ENCODE peak calls at places on chromosomes 13 and 19, in four cellular contexts. C is H1, D is K562, J is GM12878. X is an unnamed sample.

GRCh38 chr13:41413907-41414306 is 43.4 kb upstream of the RGCC start:
- DNase-seq in C (no peak), D (no peak), J (no peak), X (no peak)

GRCh38 chr13:67097856-67098255 is 132.3 kb downstream of the PCDH9 start:
- DNase-seq in C (no peak), D (no peak), J (no peak), X (no peak)

GRCh38 chr13:36163303-36163702 is 32.1 kb upstream of the DCLK1 start:
- DNase-seq in C (no peak), D (no peak), J (no peak), X (no peak)

GRCh38 chr13:51739403-51740112 is 64.4 kb downstream of the DHRS12 start:
- DNase-seq in C (no peak), D (no peak), J (no peak), X (no peak)

GRCh38 chr19:7652061-7652641 is 15.2 kb downstream of the STXBP2 start:
- DNase-seq in C (peak), D (peak), J (peak), X (peak)

GRCh38 chr19:45146251-45146650 is 14.5 kb downstream of the NKPD1 start:
- DNase-seq in C (no peak), D (no peak), J (no peak), X (no peak)

GRCh38 chr19:46040952-46041500 is at the start of gene IGFL4:
- DNase-seq in C (no peak), D (no peak), J (no peak), X (no peak)

GRCh38 chr19:11182994-11183393 is 14.4 kb downstream of the KANK2 start:
- DNase-seq in C (no peak), D (no peak), J (no peak), X (no peak)

GRCh38 chr19:34707661-34708060 is 26.4 kb upstream of the ZNF181 start:
- DNase-seq in C (no peak), D (no peak), J (no peak), X (no peak)

GRCh38 chr13:79522583-79522982 is 41.6 kb downstream of the NDFIP2 start:
- DNase-seq in C (no peak), D (no peak), J (peak), X (peak)

GRCh38 chr13:100611678-100612492 is 23.3 kb upstream of the GGACT start:
- DNase-seq in C (no peak), D (no peak), J (no peak), X (no peak)

GRCh38 chr13:20713751-20714150 is 10.3 kb downstream of the IL17D start:
- DNase-seq in C (no peak), D (no peak), J (no peak), X (peak)

GRCh38 chr13:20016649-20017364 is 58.3 kb downstream of the ZMYM2 start:
- DNase-seq in C (no peak), D (no peak), J (no peak), X (no peak)

GRCh38 chr19:31220540-31220939 is 128.7 kb downstream of the TSHZ3 start:
- DNase-seq in C (no peak), D (peak), J (no peak), X (no peak)

DNA sequence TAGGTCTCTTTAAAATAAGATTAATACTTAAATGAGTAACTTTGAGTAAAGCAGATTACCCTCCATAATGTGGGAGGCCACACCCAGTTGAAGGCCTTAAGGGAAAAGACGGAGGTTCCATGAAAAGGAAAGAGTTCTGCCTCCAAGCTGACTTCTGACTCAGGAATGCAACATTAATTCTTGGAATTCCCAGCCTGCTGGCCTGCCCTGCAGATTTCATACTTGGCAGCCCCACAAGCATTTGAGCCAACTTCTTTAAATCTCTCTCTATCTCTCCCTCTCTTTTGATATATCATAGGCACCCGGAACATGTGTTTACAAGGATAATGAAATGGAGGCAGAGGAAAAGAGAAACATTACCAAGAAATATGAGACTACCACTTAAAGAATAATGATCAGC is 902.3 kb upstream of the MIR17HG start:
- DNase-seq in C (no peak), D (no peak), J (no peak), X (peak)
- TF ChIP-seq RAD21 in C (no peak), D (no peak), J (no peak), X (no peak)

DNA sequence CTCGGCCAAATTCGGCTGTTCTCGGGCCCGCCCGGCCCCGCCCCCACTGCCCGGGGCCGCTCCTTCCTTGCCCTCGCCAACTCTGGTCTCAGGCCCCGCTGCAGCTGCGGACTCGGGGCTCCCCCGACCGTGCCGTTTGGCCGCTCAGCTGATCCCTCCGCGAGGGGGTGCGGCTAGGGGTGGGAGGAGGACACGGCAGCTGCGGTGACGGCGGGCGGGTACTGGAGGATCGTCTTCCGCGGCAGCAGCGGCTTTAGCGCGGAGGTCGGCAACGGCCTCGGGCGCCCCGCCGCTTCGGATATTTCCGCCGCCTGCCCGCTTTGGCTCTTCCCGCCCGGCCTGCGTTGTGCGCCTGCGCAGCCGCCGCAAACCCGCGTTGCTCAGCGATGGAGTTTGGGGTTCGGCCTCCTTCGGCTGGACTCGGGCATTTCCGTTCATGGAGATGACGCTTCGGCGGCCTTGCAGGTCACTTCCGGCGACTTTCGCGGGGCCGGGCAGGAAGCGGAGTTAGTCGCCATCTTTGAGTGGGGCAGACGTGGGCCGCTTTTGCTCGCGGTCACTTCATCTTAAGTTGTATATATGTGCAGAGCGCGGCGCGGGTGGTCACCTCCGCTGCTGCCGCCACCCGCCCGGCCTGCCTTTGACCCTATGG is 338 bp upstream of the UBE2M start:
- DNase-seq in C (peak), D (peak), J (peak), X (peak)
- TF ChIP-seq CHD1 in C (no peak), D (no peak), J (no peak), X (no peak)

GRCh38 chr13:99063952-99064351 is 86.1 kb upstream of the DOCK9 start:
- DNase-seq in C (no peak), D (no peak), J (no peak), X (peak)
- TF ChIP-seq RAD21 in C (no peak), D (no peak), J (no peak), X (no peak)

GRCh38 chr13:99407906-99408702 is 93.2 kb upstream of the TM9SF2 start:
- DNase-seq in C (no peak), D (no peak), J (no peak), X (no peak)

GRCh38 chr13:99406799-99407201 is 94.5 kb upstream of the TM9SF2 start:
- DNase-seq in C (no peak), D (no peak), J (no peak), X (no peak)

GRCh38 chr13:99405966-99406365 is 95.3 kb upstream of the TM9SF2 start:
- DNase-seq in C (no peak), D (no peak), J (no peak), X (no peak)

GRCh38 chr13:99412856-99413255 is 88.4 kb upstream of the TM9SF2 start:
- DNase-seq in C (no peak), D (no peak), J (no peak), X (no peak)

DNA sequence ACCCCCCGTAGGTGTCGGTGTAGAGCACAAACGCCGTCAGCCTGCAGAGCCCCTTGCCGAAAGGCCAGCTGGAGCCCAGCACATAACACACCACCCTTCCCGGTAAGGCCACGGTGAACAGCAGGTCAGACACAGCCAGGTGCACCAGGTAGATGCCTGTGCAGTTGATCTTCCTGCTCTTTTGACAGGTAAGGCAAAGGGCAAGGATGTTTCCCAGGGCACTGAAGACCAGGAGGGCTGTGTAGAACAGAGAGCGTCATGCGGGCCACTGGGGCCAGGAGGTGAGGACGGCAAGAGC is 92.6 kb upstream of the TM9SF2 start:
- DNase-seq in C (no peak), D (no peak), J (no peak), X (no peak)
- TF ChIP-seq CHD1 in C (no peak), D (no peak), J (no peak), X (no peak)

DNA sequence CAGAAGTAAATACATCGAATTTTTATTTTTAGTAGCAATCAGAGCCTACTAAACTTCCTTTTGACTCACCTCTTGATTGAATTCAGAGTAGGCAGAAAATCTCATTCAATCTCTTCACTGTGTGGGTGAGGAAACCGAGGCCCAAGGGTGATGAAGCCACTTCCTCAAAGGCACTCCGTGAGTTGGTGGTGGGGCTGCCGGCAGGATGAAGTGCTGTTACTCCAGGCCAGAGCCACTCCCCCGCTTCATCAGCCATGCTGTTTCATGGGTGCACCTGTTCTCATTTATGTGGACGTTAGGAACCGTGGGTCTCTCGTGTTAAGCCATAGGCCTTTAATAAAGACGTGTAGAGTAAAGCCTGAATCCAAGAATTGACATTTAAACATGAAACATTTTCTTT is 13.2 kb downstream of the ING1 start:
- DNase-seq in C (no peak), D (no peak), J (no peak), X (no peak)
- TF ChIP-seq RAD21 in C (no peak), D (no peak), J (no peak), X (no peak)